ENCODE peak calls at places on chromosomes 11 and 22, in six cellular contexts. J, D, N, R, A and L are unnamed samples.

GRCh38 chr11:104830080-104830479 is 68.2 kb downstream of the CASP12 start:
- DNase-seq in J (no peak), D (no peak), N (no peak), R (peak; percentile 50), A (no peak), L (no peak)

GRCh38 chr11:2777871-2778629 is 78.3 kb upstream of the KCNQ1OT1 start:
- DNase-seq in J (no peak), D (no peak), N (peak; percentile 15), R (no peak), A (no peak), L (no peak)

GRCh38 chr11:102494216-102494615 is 36.3 kb downstream of the MMP7 start:
- DNase-seq in J (no peak), D (no peak), N (no peak), R (no peak), A (no peak), L (no peak)

GRCh38 chr22:46303347-46303965 is 6.8 kb downstream of the GTSE1 start:
- DNase-seq in J (no peak), D (no peak), N (peak; percentile 42), R (no peak), A (no peak), L (no peak)

GRCh38 chr11:133934599-133935550 is 21.9 kb downstream of the IGSF9B start:
- DNase-seq in J (peak; percentile 81), D (no peak), N (no peak), R (peak; percentile 84), A (peak; percentile 83), L (no peak)

GRCh38 chr11:46528445-46529085 is 65.3 kb downstream of the AMBRA1 start:
- DNase-seq in J (no peak), D (no peak), N (no peak), R (no peak), A (no peak), L (no peak)

GRCh38 chr11:104946907-104947306 is 21.5 kb downstream of the CASP4 start:
- DNase-seq in J (peak; percentile 37), D (peak; percentile 12), N (no peak), R (peak; percentile 84), A (no peak), L (peak; percentile 41)

GRCh38 chr11:134014502-134014901 is 54.4 kb upstream of the JAM3 start:
- DNase-seq in J (peak; percentile 79), D (no peak), N (no peak), R (no peak), A (no peak), L (no peak)

GRCh38 chr11:112564228-112564955 is 303.7 kb upstream of the PLET1 start:
- DNase-seq in J (no peak), D (no peak), N (no peak), R (no peak), A (no peak), L (no peak)

GRCh38 chr11:121452609-121453150 is at the start of gene SORL1-AS1:
- DNase-seq in J (no peak), D (peak; percentile 43), N (peak; percentile 52), R (no peak), A (no peak), L (peak; percentile 54)

GRCh38 chr22:32776397-32776796 is 25.1 kb upstream of the TIMP3 start:
- DNase-seq in J (no peak), D (no peak), N (no peak), R (no peak), A (no peak), L (no peak)